ENCODE peak calls at places on chromosomes 16 and 17, in four cellular contexts. Z is H1, S is HCT116, H is SK-N-SH. O is an unnamed sample.

GRCh38 chr17:57130708-57131461 is 45.8 kb downstream of the AKAP1 start:
- DNase-seq in S (peak; percentile 70), Z (peak; percentile 17), H (peak; percentile 98), O (peak; percentile 90)

GRCh38 chr17:31250229-31250628 is 46.8 kb downstream of the OMG start:
- DNase-seq in S (no peak), H (no peak), Z (no peak), O (no peak)

GRCh38 chr17:14052886-14053615 is 16.3 kb upstream of the COX10 start:
- DNase-seq in H (no peak), Z (no peak), S (no peak), O (peak; percentile 89)

GRCh38 chr16:50532576-50532975 is 15.6 kb upstream of the NKD1 start:
- DNase-seq in S (no peak), H (no peak), Z (no peak), O (no peak)

GRCh38 chr17:69908599-69909368 is 166.2 kb upstream of the KCNJ16 start:
- DNase-seq in S (no peak), Z (no peak), H (no peak), O (no peak)

GRCh38 chr16:57997176-57997527 is 3.3 kb downstream of the ZNF319 start:
- DNase-seq in S (no peak), H (no peak), Z (no peak), O (no peak)

GRCh38 chr17:8285270-8286181 is 2.9 kb upstream of the RANGRF start:
- DNase-seq in S (no peak), H (no peak), Z (no peak), O (no peak)

GRCh38 chr16:87195190-87195589 is 122.0 kb downstream of the C16orf95 start:
- DNase-seq in H (no peak), S (no peak), Z (no peak), O (no peak)

GRCh38 chr17:28335959-28336871 is 654 bp downstream of the TNFAIP1 start:
- DNase-seq in Z (no peak), H (peak; percentile 75), S (peak; percentile 75), O (peak; percentile 69)

GRCh38 chr17:49738456-49739163 is 25.3 kb downstream of the FAM117A start:
- DNase-seq in H (no peak), Z (no peak), S (no peak), O (no peak)

GRCh38 chr16:89994389-89994720 is 24.9 kb downstream of the DBNDD1 start:
- DNase-seq in H (no peak), Z (no peak), S (no peak), O (no peak)

GRCh38 chr16:49619811-49620157 is 236.1 kb downstream of the ZNF423 start:
- DNase-seq in S (no peak), Z (no peak), H (no peak), O (no peak)

GRCh38 chr16:69417537-69418199 is 6.8 kb upstream of the CYB5B start:
- DNase-seq in Z (no peak), H (no peak), S (no peak), O (no peak)

GRCh38 chr17:76670708-76671122 is 27.2 kb upstream of the ST6GALNAC1 start:
- DNase-seq in Z (no peak), S (no peak), H (no peak), O (no peak)

GRCh38 chr16:81595676-81596292 is 151.2 kb downstream of the CMIP start:
- DNase-seq in H (no peak), Z (no peak), S (no peak), O (peak; percentile 31)

GRCh38 chr17:2398188-2398587 is 2.7 kb downstream of the MNT start:
- DNase-seq in Z (no peak), H (no peak), S (no peak), O (no peak)

GRCh38 chr17:68592667-68593330 is 8.4 kb downstream of the FAM20A start:
- DNase-seq in S (no peak), Z (no peak), H (no peak), O (no peak)

GRCh38 chr17:7204335-7204734 is 15.3 kb downstream of the DLG4 start:
- DNase-seq in Z (no peak), S (no peak), H (peak; percentile 74), O (no peak)

GRCh38 chr17:5416886-5417285 is 2.6 kb downstream of the NUP88 start:
- DNase-seq in Z (no peak), H (no peak), S (no peak), O (no peak)

GRCh38 chr16:3038256-3038655 is 1.5 kb upstream of the BICDL2 start:
- DNase-seq in H (peak; percentile 46), Z (no peak), S (no peak), O (peak; percentile 72)

GRCh38 chr16:83835972-83836566 is 28.3 kb downstream of the HSBP1 start:
- DNase-seq in H (no peak), Z (no peak), S (peak; percentile 51), O (no peak)

GRCh38 chr16:14616280-14616679 is 13.8 kb downstream of the PARN start:
- DNase-seq in H (no peak), Z (no peak), S (no peak), O (no peak)

DNA sequence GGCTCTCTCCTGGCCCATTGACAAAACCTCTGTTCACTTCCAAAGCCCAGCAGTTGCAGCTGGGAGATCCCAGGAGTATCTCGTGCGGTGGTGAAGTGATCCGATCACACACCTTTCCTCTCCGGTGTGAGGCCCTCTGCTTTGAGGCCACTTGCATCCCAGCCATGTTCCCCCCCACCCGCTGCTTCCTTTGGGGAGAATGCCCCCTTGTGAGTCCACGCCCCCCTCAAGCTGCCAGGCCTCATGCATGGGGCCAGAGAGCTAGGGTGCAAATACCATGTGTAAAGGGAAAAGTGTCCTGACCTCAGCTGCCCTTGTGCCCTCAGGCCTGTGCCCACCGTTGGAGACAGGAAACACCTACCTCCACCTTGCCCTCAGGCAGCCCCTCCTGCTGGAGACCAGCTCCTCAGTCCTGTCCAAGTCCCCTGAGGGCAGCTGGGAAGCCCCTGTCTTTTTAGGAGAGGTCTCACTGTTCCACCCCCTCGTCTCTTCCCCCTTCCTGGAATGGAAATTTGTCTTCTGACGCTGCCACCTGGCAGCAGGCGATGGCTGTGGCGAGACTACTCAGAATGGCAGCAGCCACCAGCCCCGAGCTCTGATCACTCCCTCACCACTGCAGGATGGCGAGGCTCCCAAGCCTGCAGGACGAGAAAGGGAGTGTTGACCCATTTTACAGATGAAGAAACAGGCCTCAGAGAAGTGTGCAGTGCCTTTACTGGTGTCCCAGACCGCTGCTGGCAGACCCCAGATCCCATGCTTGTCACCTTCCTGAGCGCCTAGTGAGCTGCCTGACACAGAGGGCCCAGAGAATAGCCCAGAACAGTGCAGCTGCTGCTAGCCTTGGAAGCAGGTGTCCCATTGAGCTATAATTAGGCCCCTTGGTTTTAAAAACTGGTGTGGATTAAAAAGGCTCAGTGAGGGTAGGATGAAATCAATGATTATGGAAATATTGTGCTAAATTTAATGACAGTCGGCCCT is 120.6 kb upstream of the CACNG5 start:
- DNase-seq in S (no peak), Z (no peak), H (no peak), O (no peak)
- TF ChIP-seq JUND in S (no peak), Z (no peak), H (no peak), O (no peak)

GRCh38 chr17:81983011-81983638 is 5.7 kb downstream of the ASPSCR1 start:
- DNase-seq in S (no peak), H (no peak), Z (no peak), O (no peak)
- TF ChIP-seq JUND in S (no peak), H (no peak), Z (no peak), O (no peak)

GRCh38 chr17:44914698-44915271 is 515 bp downstream of the GFAP start:
- DNase-seq in S (no peak), H (peak; percentile 22), Z (no peak), O (no peak)

GRCh38 chr17:44913676-44914075 is 1.6 kb downstream of the GFAP start:
- DNase-seq in S (no peak), Z (no peak), H (peak; percentile 26), O (no peak)

GRCh38 chr17:44914148-44914547 is 1.2 kb downstream of the GFAP start:
- DNase-seq in S (no peak), H (no peak), Z (no peak), O (no peak)

GRCh38 chr17:44911133-44912001 is 3.9 kb downstream of the GFAP start:
- DNase-seq in H (peak; percentile 77), Z (peak; percentile 58), S (peak; percentile 35), O (no peak)

DNA sequence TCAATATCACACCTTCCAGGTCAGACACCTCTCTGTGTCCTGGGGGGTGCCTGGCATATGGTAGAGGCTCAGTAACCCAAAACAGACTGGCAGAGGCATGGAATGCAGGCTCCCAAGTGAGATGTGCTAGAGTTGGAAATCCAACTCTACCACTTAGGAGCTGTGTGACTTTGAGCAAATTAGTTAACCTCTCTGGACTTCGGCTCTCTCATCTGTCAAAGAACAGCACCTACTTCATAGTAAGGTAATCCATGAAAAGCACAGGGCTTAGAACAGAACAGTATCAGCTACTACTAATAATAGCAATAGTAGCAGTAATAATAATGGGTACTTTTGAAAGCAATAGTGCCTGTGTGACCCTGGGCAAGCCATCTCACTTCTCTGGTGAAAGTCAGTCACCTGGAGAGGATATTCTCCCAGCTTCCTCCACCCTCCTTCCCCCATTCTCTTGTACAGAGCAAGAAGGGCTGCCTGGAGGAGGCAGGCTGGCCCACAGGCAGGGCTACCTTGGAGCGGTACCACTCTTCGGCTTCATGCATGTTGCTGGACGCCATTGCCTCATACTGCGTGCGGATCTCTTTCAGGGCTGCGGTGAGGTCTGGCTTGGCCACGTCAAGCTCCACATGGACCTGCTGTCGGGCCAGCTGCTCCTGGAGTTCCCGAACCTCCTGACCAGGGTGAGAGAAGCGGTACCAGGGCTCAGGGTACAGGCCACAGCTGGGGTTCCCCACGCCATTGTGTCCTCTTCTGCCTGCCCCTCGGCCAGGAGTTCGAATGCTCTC is 2.3 kb downstream of the GFAP start:
- DNase-seq in H (peak; percentile 18), S (no peak), Z (no peak), O (no peak)
- TF ChIP-seq JUND in H (no peak), S (no peak), Z (no peak), O (no peak)

GRCh38 chr17:73769480-73769879 is 125.2 kb upstream of the SDK2 start:
- DNase-seq in S (no peak), Z (no peak), H (peak; percentile 64), O (no peak)
- TF ChIP-seq JUND in S (no peak), Z (no peak), H (no peak), O (no peak)

GRCh38 chr16:16076400-16076901 is 127.0 kb downstream of the ABCC1 start:
- DNase-seq in Z (no peak), H (no peak), S (no peak), O (no peak)

GRCh38 chr16:16075463-16076399 is 126.3 kb downstream of the ABCC1 start:
- DNase-seq in Z (no peak), H (no peak), S (no peak), O (no peak)

GRCh38 chr16:16071631-16072244 is 122.3 kb downstream of the ABCC1 start:
- DNase-seq in H (no peak), S (no peak), Z (no peak), O (no peak)

DNA sequence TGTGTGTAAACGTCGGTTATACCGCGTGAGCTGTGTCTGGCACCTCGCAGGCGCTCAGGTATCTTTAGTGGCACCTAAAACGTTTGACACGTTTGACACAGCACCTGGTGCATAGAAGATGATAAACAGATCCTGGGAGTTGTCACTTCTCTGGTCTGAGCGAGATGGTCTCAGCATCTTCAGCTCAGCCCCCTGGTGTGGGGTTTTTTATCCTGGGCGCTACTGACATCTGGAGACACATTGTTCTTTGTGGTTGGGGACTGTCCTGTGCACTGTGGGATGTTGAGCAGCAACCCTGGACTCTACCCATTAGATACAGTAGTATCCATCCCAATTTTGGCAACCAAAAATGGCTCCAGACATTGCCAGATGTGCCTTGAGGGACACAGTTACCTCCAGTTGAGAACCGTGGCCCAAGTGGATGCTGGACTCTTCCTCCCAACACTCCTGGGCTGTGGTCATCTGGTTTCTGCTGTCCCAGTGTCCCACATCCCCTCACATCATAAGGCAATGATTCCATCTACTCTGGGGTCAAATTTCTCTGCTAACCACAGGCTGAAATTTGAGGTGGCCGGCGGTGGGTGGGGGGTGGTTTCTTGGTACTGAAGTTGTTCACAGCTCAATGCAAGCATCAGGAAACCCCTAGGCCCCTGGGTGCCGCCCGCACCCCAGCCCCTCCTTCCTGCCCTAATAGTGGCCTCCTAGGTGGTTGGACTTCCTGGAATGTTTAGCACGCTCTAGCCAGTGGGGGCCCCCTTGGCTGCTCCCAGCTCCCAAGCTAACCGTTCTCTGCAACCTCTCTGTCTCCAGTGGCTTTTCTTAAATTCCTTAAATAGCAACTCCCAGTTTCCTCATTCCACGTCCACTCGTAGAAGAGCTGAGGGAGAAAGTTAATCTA is 124.7 kb downstream of the ABCC1 start:
- DNase-seq in H (no peak), S (no peak), Z (peak; percentile 13), O (peak; percentile 89)
- TF ChIP-seq JUND in H (peak; percentile 20), S (no peak), Z (no peak), O (no peak)

O was measured in T47D.